ENCODE peak calls at places on chromosomes 2 and 18, in eight cellular contexts. O, D, K, I, U, A, T and G are unnamed samples.

GRCh38 chr2:111133603-111134002 is 12.9 kb downstream of the BCL2L11 start:
- DNase-seq in K (no peak), A (no peak), T (no peak), D (no peak), U (no peak), I (no peak), O (no peak), G (no peak)

GRCh38 chr2:177557794-177558193 is 165.2 kb downstream of the AGPS start:
- DNase-seq in K (no peak), U (no peak), I (no peak), D (no peak), A (no peak), T (no peak), O (no peak), G (no peak)

GRCh38 chr2:47095302-47096020 is 59.6 kb downstream of the STPG4 start:
- DNase-seq in D (no peak), U (no peak), O (no peak), T (no peak), A (no peak), I (no peak), K (no peak), G (no peak)

GRCh38 chr2:14749869-14750268 is 117.4 kb downstream of the LRATD1 start:
- DNase-seq in I (no peak), A (no peak), U (no peak), D (peak; percentile 12), K (no peak), T (no peak), O (no peak), G (no peak)

GRCh38 chr2:145006957-145007672 is 487.2 kb upstream of the ZEB2 start:
- DNase-seq in U (no peak), A (no peak), I (no peak), O (peak; percentile 80), K (no peak), T (peak; percentile 75), D (peak; percentile 50), G (no peak)

GRCh38 chr18:36446059-36446458 is 148.5 kb downstream of the FHOD3 start:
- DNase-seq in D (no peak), K (no peak), U (no peak), T (no peak), A (no peak), I (no peak), O (no peak), G (no peak)

GRCh38 chr2:57182941-57183340 is 863.7 kb upstream of the VRK2 start:
- DNase-seq in D (no peak), A (no peak), T (no peak), K (no peak), I (no peak), U (no peak), O (no peak), G (no peak)

GRCh38 chr18:3540805-3541548 is 91.0 kb downstream of the TGIF1 start:
- DNase-seq in T (no peak), K (no peak), I (no peak), U (no peak), A (no peak), D (no peak), O (no peak), G (no peak)